ENCODE peak calls at places on chromosomes 11 and 22, in nine cellular contexts. One of them, this sample, is unnamed.

GRCh38 chr11:117993988-117994741 is 8.0 kb downstream of the IL10RA start:
- DNase-seq in transverse colon: no peak
- DNase-seq in spleen: peak
- DNase-seq in HepG2: no peak
- DNase-seq in prostate gland: no peak
- DNase-seq in stomach: no peak
- DNase-seq in GM12891: no peak
- DNase-seq in HCT116: no peak
- DNase-seq in GM12878: no peak
- DNase-seq in this sample: no peak

GRCh38 chr22:46336119-46337078 is 885 bp downstream of the TRMU start:
- DNase-seq in transverse colon: peak
- DNase-seq in prostate gland: no peak
- DNase-seq in HCT116: no peak
- DNase-seq in GM12891: no peak
- DNase-seq in GM12878: no peak
- DNase-seq in HepG2: peak
- DNase-seq in spleen: peak
- DNase-seq in stomach: peak
- DNase-seq in this sample: no peak

GRCh38 chr11:130068986-130069683 is 559 bp upstream of the APLP2 start:
- DNase-seq in GM12878: no peak
- DNase-seq in prostate gland: peak
- DNase-seq in stomach: peak
- DNase-seq in HepG2: no peak
- DNase-seq in GM12891: no peak
- DNase-seq in transverse colon: peak
- DNase-seq in spleen: peak
- DNase-seq in HCT116: peak
- DNase-seq in this sample: peak

GRCh38 chr22:44119669-44120313 is 60.9 kb upstream of the PARVG start:
- DNase-seq in prostate gland: no peak
- DNase-seq in GM12878: no peak
- DNase-seq in transverse colon: no peak
- DNase-seq in GM12891: no peak
- DNase-seq in spleen: peak
- DNase-seq in HepG2: no peak
- DNase-seq in stomach: no peak
- DNase-seq in HCT116: no peak
- DNase-seq in this sample: no peak

GRCh38 chr11:112612283-112612849 is 348.9 kb upstream of the NCAM1 start:
- DNase-seq in HepG2: no peak
- DNase-seq in spleen: no peak
- DNase-seq in transverse colon: no peak
- DNase-seq in HCT116: peak
- DNase-seq in stomach: no peak
- DNase-seq in GM12891: no peak
- DNase-seq in GM12878: no peak
- DNase-seq in prostate gland: no peak
- DNase-seq in this sample: no peak

GRCh38 chr11:27896096-27896495 is 195.8 kb upstream of the BDNF start:
- DNase-seq in HepG2: no peak
- DNase-seq in transverse colon: no peak
- DNase-seq in GM12878: no peak
- DNase-seq in HCT116: no peak
- DNase-seq in GM12891: no peak
- DNase-seq in stomach: no peak
- DNase-seq in prostate gland: no peak
- DNase-seq in spleen: no peak
- DNase-seq in this sample: no peak

GRCh38 chr11:47083913-47084312 is 92.8 kb downstream of the ARFGAP2 start:
- DNase-seq in GM12891: no peak
- DNase-seq in HCT116: no peak
- DNase-seq in transverse colon: no peak
- DNase-seq in prostate gland: no peak
- DNase-seq in stomach: no peak
- DNase-seq in HepG2: no peak
- DNase-seq in GM12878: peak
- DNase-seq in spleen: no peak
- DNase-seq in this sample: no peak

GRCh38 chr22:46070215-46070721 is 80.1 kb upstream of the PPARA start:
- DNase-seq in HCT116: no peak
- DNase-seq in transverse colon: peak
- DNase-seq in spleen: peak
- DNase-seq in GM12891: no peak
- DNase-seq in HepG2: peak
- DNase-seq in stomach: peak
- DNase-seq in GM12878: no peak
- DNase-seq in prostate gland: no peak
- DNase-seq in this sample: no peak

GRCh38 chr11:32885556-32885955 is 7.1 kb upstream of the QSER1 start:
- DNase-seq in spleen: no peak
- DNase-seq in HepG2: no peak
- DNase-seq in transverse colon: no peak
- DNase-seq in stomach: no peak
- DNase-seq in HCT116: no peak
- DNase-seq in GM12878: no peak
- DNase-seq in prostate gland: no peak
- DNase-seq in GM12891: no peak
- DNase-seq in this sample: no peak

GRCh38 chr22:27681037-27681436 is 120.5 kb downstream of the MN1 start:
- DNase-seq in prostate gland: no peak
- DNase-seq in stomach: no peak
- DNase-seq in GM12891: no peak
- DNase-seq in HepG2: no peak
- DNase-seq in HCT116: no peak
- DNase-seq in transverse colon: no peak
- DNase-seq in GM12878: no peak
- DNase-seq in spleen: no peak
- DNase-seq in this sample: no peak

GRCh38 chr22:17914474-17914873 is 109.9 kb downstream of the MICAL3 start:
- DNase-seq in transverse colon: no peak
- DNase-seq in HepG2: no peak
- DNase-seq in GM12891: no peak
- DNase-seq in stomach: no peak
- DNase-seq in GM12878: no peak
- DNase-seq in HCT116: no peak
- DNase-seq in spleen: no peak
- DNase-seq in prostate gland: no peak
- DNase-seq in this sample: no peak

GRCh38 chr22:23511627-23512347 is 68.3 kb downstream of the IGLL1 start:
- DNase-seq in HCT116: no peak
- DNase-seq in prostate gland: no peak
- DNase-seq in GM12878: no peak
- DNase-seq in stomach: no peak
- DNase-seq in transverse colon: no peak
- DNase-seq in HepG2: no peak
- DNase-seq in GM12891: no peak
- DNase-seq in spleen: no peak
- DNase-seq in this sample: no peak

GRCh38 chr11:72191961-72192381 is at the start of gene FOLR1:
- DNase-seq in HCT116: peak
- DNase-seq in stomach: no peak
- DNase-seq in GM12891: no peak
- DNase-seq in transverse colon: no peak
- DNase-seq in HepG2: no peak
- DNase-seq in spleen: no peak
- DNase-seq in prostate gland: no peak
- DNase-seq in GM12878: no peak
- DNase-seq in this sample: no peak

GRCh38 chr22:28799125-28799833 is 1.1 kb downstream of the XBP1 start:
- DNase-seq in stomach: no peak
- DNase-seq in prostate gland: peak
- DNase-seq in GM12891: no peak
- DNase-seq in spleen: no peak
- DNase-seq in HepG2: peak
- DNase-seq in GM12878: no peak
- DNase-seq in HCT116: peak
- DNase-seq in transverse colon: peak
- DNase-seq in this sample: no peak

GRCh38 chr22:36435516-36436415 is 45.7 kb downstream of the TXN2 start:
- DNase-seq in GM12878: peak
- DNase-seq in GM12891: no peak
- DNase-seq in prostate gland: peak
- DNase-seq in HCT116: no peak
- DNase-seq in transverse colon: peak
- DNase-seq in stomach: peak
- DNase-seq in spleen: peak
- DNase-seq in HepG2: peak
- DNase-seq in this sample: peak
- TF ChIP-seq POLR2A in GM12878: no peak
- TF ChIP-seq POLR2A in GM12891: no peak
- TF ChIP-seq POLR2A in prostate gland: no peak
- TF ChIP-seq POLR2A in HCT116: no peak
- TF ChIP-seq POLR2A in transverse colon: peak
- TF ChIP-seq POLR2A in stomach: no peak
- TF ChIP-seq POLR2A in spleen: no peak
- TF ChIP-seq POLR2A in HepG2: peak
- TF ChIP-seq POLR2A in this sample: no peak

GRCh38 chr11:63762662-63763505 is 5.7 kb downstream of the ZFTA start:
- DNase-seq in stomach: peak
- DNase-seq in spleen: no peak
- DNase-seq in GM12878: no peak
- DNase-seq in transverse colon: peak
- DNase-seq in GM12891: no peak
- DNase-seq in HCT116: no peak
- DNase-seq in prostate gland: no peak
- DNase-seq in HepG2: no peak
- DNase-seq in this sample: peak
- TF ChIP-seq POLR2AphosphoS5 in stomach: no peak
- TF ChIP-seq POLR2AphosphoS5 in spleen: no peak
- TF ChIP-seq POLR2AphosphoS5 in GM12878: no peak
- TF ChIP-seq POLR2AphosphoS5 in transverse colon: no peak
- TF ChIP-seq POLR2AphosphoS5 in GM12891: no peak
- TF ChIP-seq POLR2AphosphoS5 in HCT116: no peak
- TF ChIP-seq POLR2AphosphoS5 in prostate gland: no peak
- TF ChIP-seq POLR2AphosphoS5 in HepG2: no peak
- TF ChIP-seq POLR2AphosphoS5 in this sample: no peak

GRCh38 chr22:42937164-42937854 is 77.6 kb downstream of the PACSIN2 start:
- DNase-seq in transverse colon: peak
- DNase-seq in HCT116: peak
- DNase-seq in spleen: peak
- DNase-seq in prostate gland: no peak
- DNase-seq in GM12891: no peak
- DNase-seq in stomach: peak
- DNase-seq in HepG2: no peak
- DNase-seq in GM12878: no peak
- DNase-seq in this sample: no peak
- TF ChIP-seq POLR2A in transverse colon: no peak
- TF ChIP-seq POLR2A in HCT116: no peak
- TF ChIP-seq POLR2A in spleen: no peak
- TF ChIP-seq POLR2A in prostate gland: peak
- TF ChIP-seq POLR2A in GM12891: peak
- TF ChIP-seq POLR2A in stomach: no peak
- TF ChIP-seq POLR2A in HepG2: no peak
- TF ChIP-seq POLR2A in GM12878: peak
- TF ChIP-seq POLR2A in this sample: no peak

DNA sequence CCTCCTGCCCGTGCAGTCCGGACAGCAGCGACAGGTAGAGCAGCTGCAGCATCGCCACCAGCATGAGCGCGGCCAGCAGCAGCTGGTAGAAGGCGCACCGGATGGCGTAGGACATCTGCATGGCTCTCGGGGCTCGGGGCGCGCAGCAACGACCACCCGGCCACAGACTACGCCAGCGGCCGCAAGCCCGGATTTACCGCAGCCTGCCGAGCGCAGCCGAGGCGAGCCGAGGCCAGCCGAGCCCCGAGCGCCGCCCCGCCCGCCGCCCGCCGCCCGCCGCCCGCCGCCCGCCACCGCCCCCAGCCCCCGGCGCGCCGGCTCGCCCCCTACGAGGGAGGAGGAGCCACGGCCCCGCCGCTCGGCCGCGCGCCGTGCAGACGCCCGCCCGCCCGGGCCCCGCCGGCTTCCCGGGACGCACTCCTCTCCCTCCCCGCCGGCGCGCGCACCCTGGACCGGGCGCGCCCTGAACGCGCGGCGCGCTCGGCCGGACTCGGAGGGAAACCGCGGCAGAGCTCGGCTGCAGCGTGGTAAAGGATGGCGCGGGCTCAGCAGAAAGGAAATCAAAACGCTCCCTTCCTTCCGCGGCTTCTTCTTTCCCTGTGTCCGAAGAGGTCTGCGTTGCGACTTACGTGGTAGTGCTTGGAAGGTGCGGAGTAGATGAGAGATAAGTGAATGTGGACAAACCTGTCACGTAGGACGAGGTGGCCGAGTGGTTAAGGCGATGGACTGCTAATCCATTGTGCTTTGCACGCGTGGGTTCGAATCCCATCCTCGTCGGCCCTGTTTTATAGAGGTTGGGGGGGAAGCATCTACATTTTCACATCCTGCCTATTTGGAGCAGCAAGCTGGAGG is at the start of gene B4GAT1:
- DNase-seq in HepG2: peak
- DNase-seq in GM12891: peak
- DNase-seq in prostate gland: peak
- DNase-seq in GM12878: peak
- DNase-seq in transverse colon: peak
- DNase-seq in HCT116: peak
- DNase-seq in stomach: peak
- DNase-seq in spleen: peak
- DNase-seq in this sample: peak
- TF ChIP-seq POLR2AphosphoS5 in HepG2: peak
- TF ChIP-seq POLR2AphosphoS5 in GM12891: peak
- TF ChIP-seq POLR2AphosphoS5 in prostate gland: peak
- TF ChIP-seq POLR2AphosphoS5 in GM12878: peak
- TF ChIP-seq POLR2AphosphoS5 in transverse colon: no peak
- TF ChIP-seq POLR2AphosphoS5 in HCT116: peak
- TF ChIP-seq POLR2AphosphoS5 in stomach: peak
- TF ChIP-seq POLR2AphosphoS5 in spleen: peak
- TF ChIP-seq POLR2AphosphoS5 in this sample: peak

DNA sequence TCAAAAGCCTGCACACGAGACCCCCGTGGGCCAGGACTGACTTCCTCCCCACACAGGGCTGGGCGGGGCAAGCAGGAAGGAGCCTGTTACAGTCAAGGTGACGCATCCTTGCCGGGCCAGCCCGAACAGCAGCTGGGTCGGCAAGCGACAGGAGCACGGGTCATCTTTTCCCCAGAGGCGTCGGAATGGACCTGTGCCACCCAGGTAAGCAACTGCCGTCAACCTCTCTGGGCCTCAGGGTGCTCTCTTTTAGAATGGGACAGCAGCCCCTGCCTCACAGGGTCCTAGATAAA is at the start of gene CYTH4:
- DNase-seq in spleen: peak
- DNase-seq in prostate gland: no peak
- DNase-seq in stomach: peak
- DNase-seq in GM12878: no peak
- DNase-seq in transverse colon: peak
- DNase-seq in HepG2: no peak
- DNase-seq in GM12891: peak
- DNase-seq in HCT116: no peak
- DNase-seq in this sample: peak
- TF ChIP-seq POLR2A in spleen: no peak
- TF ChIP-seq POLR2A in prostate gland: no peak
- TF ChIP-seq POLR2A in stomach: no peak
- TF ChIP-seq POLR2A in GM12878: peak
- TF ChIP-seq POLR2A in transverse colon: peak
- TF ChIP-seq POLR2A in HepG2: no peak
- TF ChIP-seq POLR2A in GM12891: peak
- TF ChIP-seq POLR2A in HCT116: no peak
- TF ChIP-seq POLR2A in this sample: peak

GRCh38 chr22:20020533-20021195 is at the start of gene TANGO2:
- DNase-seq in stomach: peak
- DNase-seq in prostate gland: peak
- DNase-seq in GM12891: peak
- DNase-seq in transverse colon: peak
- DNase-seq in spleen: peak
- DNase-seq in HepG2: peak
- DNase-seq in GM12878: peak
- DNase-seq in HCT116: peak
- DNase-seq in this sample: peak
- TF ChIP-seq POLR2AphosphoS5 in stomach: peak
- TF ChIP-seq POLR2AphosphoS5 in prostate gland: peak
- TF ChIP-seq POLR2AphosphoS5 in GM12891: peak
- TF ChIP-seq POLR2AphosphoS5 in transverse colon: peak
- TF ChIP-seq POLR2AphosphoS5 in spleen: peak
- TF ChIP-seq POLR2AphosphoS5 in HepG2: peak
- TF ChIP-seq POLR2AphosphoS5 in GM12878: peak
- TF ChIP-seq POLR2AphosphoS5 in HCT116: peak
- TF ChIP-seq POLR2AphosphoS5 in this sample: peak